ENCODE peak calls at places on chromosomes 3 and 15, in five cellular contexts. One of them, this sample, is unnamed.

GRCh38 chr3:63656791-63657190 is 4.3 kb downstream of the SNTN start:
- DNase-seq in uterus: no peak
- DNase-seq in astrocyte of the spinal cord: peak
- DNase-seq in GM12865: no peak
- DNase-seq in fibroblast of lung: peak
- DNase-seq in this sample: no peak

GRCh38 chr3:9087831-9088413 is 124.7 kb upstream of the RAD18 start:
- DNase-seq in astrocyte of the spinal cord: no peak
- DNase-seq in GM12865: no peak
- DNase-seq in fibroblast of lung: no peak
- DNase-seq in uterus: no peak
- DNase-seq in this sample: no peak

GRCh38 chr15:76253851-76254440 is 57.3 kb downstream of the ETFA start:
- DNase-seq in uterus: no peak
- DNase-seq in astrocyte of the spinal cord: peak
- DNase-seq in GM12865: no peak
- DNase-seq in fibroblast of lung: no peak
- DNase-seq in this sample: no peak

GRCh38 chr3:126982125-126982521 is 792 bp upstream of the PLXNA1 start:
- DNase-seq in GM12865: peak
- DNase-seq in astrocyte of the spinal cord: peak
- DNase-seq in fibroblast of lung: no peak
- DNase-seq in uterus: no peak
- DNase-seq in this sample: no peak

GRCh38 chr3:39276746-39277145 is 3.1 kb downstream of the CX3CR1 start:
- DNase-seq in uterus: no peak
- DNase-seq in astrocyte of the spinal cord: no peak
- DNase-seq in GM12865: no peak
- DNase-seq in fibroblast of lung: no peak
- DNase-seq in this sample: no peak

GRCh38 chr3:47288966-47289910 is 6.5 kb downstream of the KLHL18 start:
- DNase-seq in astrocyte of the spinal cord: no peak
- DNase-seq in uterus: no peak
- DNase-seq in fibroblast of lung: no peak
- DNase-seq in GM12865: no peak
- DNase-seq in this sample: no peak

GRCh38 chr15:87639305-87640011 is 617.1 kb downstream of the NTRK3 start:
- DNase-seq in GM12865: no peak
- DNase-seq in uterus: no peak
- DNase-seq in astrocyte of the spinal cord: peak
- DNase-seq in fibroblast of lung: no peak
- DNase-seq in this sample: no peak

GRCh38 chr15:77992356-77993222 is 84.9 kb downstream of the TBC1D2B start:
- DNase-seq in astrocyte of the spinal cord: no peak
- DNase-seq in uterus: no peak
- DNase-seq in fibroblast of lung: no peak
- DNase-seq in GM12865: no peak
- DNase-seq in this sample: no peak

GRCh38 chr15:26729581-26729980 is 43.3 kb downstream of the GABRB3 start:
- DNase-seq in uterus: no peak
- DNase-seq in fibroblast of lung: no peak
- DNase-seq in astrocyte of the spinal cord: no peak
- DNase-seq in GM12865: no peak
- DNase-seq in this sample: no peak

GRCh38 chr3:113600418-113601185 is 68.2 kb downstream of the SIDT1 start:
- DNase-seq in uterus: no peak
- DNase-seq in fibroblast of lung: no peak
- DNase-seq in astrocyte of the spinal cord: no peak
- DNase-seq in GM12865: no peak
- DNase-seq in this sample: no peak

GRCh38 chr3:190883973-190884832 is 21.7 kb upstream of the GMNC start:
- DNase-seq in GM12865: peak
- DNase-seq in astrocyte of the spinal cord: peak
- DNase-seq in fibroblast of lung: peak
- DNase-seq in uterus: peak
- DNase-seq in this sample: peak

GRCh38 chr15:77623008-77623877 is 9.5 kb downstream of the LINGO1 start:
- DNase-seq in astrocyte of the spinal cord: no peak
- DNase-seq in fibroblast of lung: no peak
- DNase-seq in GM12865: no peak
- DNase-seq in uterus: no peak
- DNase-seq in this sample: no peak

GRCh38 chr3:167882057-167882667 is 146.6 kb downstream of the SERPINI1 start:
- DNase-seq in astrocyte of the spinal cord: peak
- DNase-seq in uterus: no peak
- DNase-seq in fibroblast of lung: peak
- DNase-seq in GM12865: peak
- DNase-seq in this sample: peak

GRCh38 chr15:101578443-101578894 is 73.7 kb downstream of the TM2D3 start:
- DNase-seq in GM12865: peak
- DNase-seq in uterus: no peak
- DNase-seq in fibroblast of lung: no peak
- DNase-seq in astrocyte of the spinal cord: no peak
- DNase-seq in this sample: peak

GRCh38 chr3:194449913-194450312 is 36.9 kb downstream of the ATP13A3 start:
- DNase-seq in GM12865: no peak
- DNase-seq in fibroblast of lung: no peak
- DNase-seq in uterus: no peak
- DNase-seq in astrocyte of the spinal cord: no peak
- DNase-seq in this sample: no peak

GRCh38 chr15:75844629-75845390 is 1.6 kb downstream of the UBE2Q2 start:
- DNase-seq in uterus: no peak
- DNase-seq in fibroblast of lung: no peak
- DNase-seq in GM12865: no peak
- DNase-seq in astrocyte of the spinal cord: no peak
- DNase-seq in this sample: peak

GRCh38 chr3:128328546-128329458 is 137.9 kb downstream of the DNAJB8 start:
- DNase-seq in GM12865: no peak
- DNase-seq in uterus: no peak
- DNase-seq in astrocyte of the spinal cord: no peak
- DNase-seq in fibroblast of lung: no peak
- DNase-seq in this sample: no peak

GRCh38 chr15:78130466-78131294 is 565 bp downstream of the CIB2 start:
- DNase-seq in fibroblast of lung: no peak
- DNase-seq in GM12865: peak
- DNase-seq in astrocyte of the spinal cord: no peak
- DNase-seq in uterus: no peak
- DNase-seq in this sample: no peak

GRCh38 chr3:45946875-45947274 is 3.6 kb downstream of the CXCR6 start:
- DNase-seq in GM12865: no peak
- DNase-seq in astrocyte of the spinal cord: no peak
- DNase-seq in fibroblast of lung: no peak
- DNase-seq in uterus: no peak
- DNase-seq in this sample: no peak

GRCh38 chr3:119664370-119664769 is 4.0 kb upstream of the POPDC2 start:
- DNase-seq in astrocyte of the spinal cord: no peak
- DNase-seq in uterus: no peak
- DNase-seq in GM12865: no peak
- DNase-seq in fibroblast of lung: no peak
- DNase-seq in this sample: no peak

GRCh38 chr15:65530318-65531111 is at the start of gene HACD3:
- DNase-seq in uterus: peak
- DNase-seq in astrocyte of the spinal cord: peak
- DNase-seq in GM12865: peak
- DNase-seq in fibroblast of lung: peak
- DNase-seq in this sample: peak

GRCh38 chr15:65535192-65535591 is 4.9 kb downstream of the HACD3 start:
- DNase-seq in GM12865: no peak
- DNase-seq in astrocyte of the spinal cord: no peak
- DNase-seq in uterus: no peak
- DNase-seq in fibroblast of lung: no peak
- DNase-seq in this sample: no peak

GRCh38 chr15:65532738-65533051 is 2.4 kb downstream of the HACD3 start:
- DNase-seq in fibroblast of lung: peak
- DNase-seq in uterus: no peak
- DNase-seq in astrocyte of the spinal cord: no peak
- DNase-seq in GM12865: peak
- DNase-seq in this sample: no peak

GRCh38 chr15:65529754-65530317 is 427 bp upstream of the HACD3 start:
- DNase-seq in GM12865: peak
- DNase-seq in uterus: no peak
- DNase-seq in fibroblast of lung: peak
- DNase-seq in astrocyte of the spinal cord: no peak
- DNase-seq in this sample: no peak

GRCh38 chr15:65533057-65533752 is 2.9 kb downstream of the HACD3 start:
- DNase-seq in uterus: no peak
- DNase-seq in astrocyte of the spinal cord: no peak
- DNase-seq in GM12865: no peak
- DNase-seq in fibroblast of lung: peak
- DNase-seq in this sample: no peak
- H3K4me3 ChIP-seq in uterus: no peak
- H3K4me3 ChIP-seq in astrocyte of the spinal cord: no peak
- H3K4me3 ChIP-seq in GM12865: no peak
- H3K4me3 ChIP-seq in fibroblast of lung: no peak
- H3K4me3 ChIP-seq in this sample: no peak

GRCh38 chr15:41969851-41970431 is 2.4 kb downstream of the EHD4 start:
- DNase-seq in GM12865: peak
- DNase-seq in astrocyte of the spinal cord: no peak
- DNase-seq in fibroblast of lung: no peak
- DNase-seq in uterus: no peak
- DNase-seq in this sample: peak
- H3K4me3 ChIP-seq in GM12865: peak
- H3K4me3 ChIP-seq in astrocyte of the spinal cord: no peak
- H3K4me3 ChIP-seq in fibroblast of lung: no peak
- H3K4me3 ChIP-seq in uterus: no peak
- H3K4me3 ChIP-seq in this sample: no peak

GRCh38 chr3:69058180-69058946 is 6.2 kb upstream of the TMF1 start:
- DNase-seq in astrocyte of the spinal cord: no peak
- DNase-seq in fibroblast of lung: no peak
- DNase-seq in GM12865: peak
- DNase-seq in uterus: no peak
- DNase-seq in this sample: peak
- H3K4me3 ChIP-seq in astrocyte of the spinal cord: no peak
- H3K4me3 ChIP-seq in fibroblast of lung: no peak
- H3K4me3 ChIP-seq in GM12865: no peak
- H3K4me3 ChIP-seq in uterus: no peak
- H3K4me3 ChIP-seq in this sample: no peak

GRCh38 chr3:14540821-14541385 is 761 bp upstream of the GRIP2 start:
- DNase-seq in uterus: no peak
- DNase-seq in GM12865: no peak
- DNase-seq in fibroblast of lung: no peak
- DNase-seq in astrocyte of the spinal cord: no peak
- DNase-seq in this sample: no peak

GRCh38 chr3:14537590-14538450 is 2.3 kb downstream of the GRIP2 start:
- DNase-seq in uterus: no peak
- DNase-seq in astrocyte of the spinal cord: no peak
- DNase-seq in GM12865: peak
- DNase-seq in fibroblast of lung: no peak
- DNase-seq in this sample: peak

GRCh38 chr3:14538451-14539088 is 1.6 kb downstream of the GRIP2 start:
- DNase-seq in fibroblast of lung: no peak
- DNase-seq in uterus: no peak
- DNase-seq in astrocyte of the spinal cord: no peak
- DNase-seq in GM12865: no peak
- DNase-seq in this sample: no peak

GRCh38 chr3:14540209-14540575 is at the start of gene GRIP2:
- DNase-seq in fibroblast of lung: no peak
- DNase-seq in GM12865: no peak
- DNase-seq in uterus: no peak
- DNase-seq in astrocyte of the spinal cord: no peak
- DNase-seq in this sample: no peak

GRCh38 chr3:14539384-14540208 is 546 bp downstream of the GRIP2 start:
- DNase-seq in astrocyte of the spinal cord: no peak
- DNase-seq in uterus: no peak
- DNase-seq in fibroblast of lung: no peak
- DNase-seq in GM12865: no peak
- DNase-seq in this sample: no peak
- H3K4me3 ChIP-seq in astrocyte of the spinal cord: no peak
- H3K4me3 ChIP-seq in uterus: no peak
- H3K4me3 ChIP-seq in fibroblast of lung: no peak
- H3K4me3 ChIP-seq in GM12865: no peak
- H3K4me3 ChIP-seq in this sample: no peak

GRCh38 chr15:65818927-65819562 is 27.0 kb upstream of the DENND4A start:
- DNase-seq in uterus: no peak
- DNase-seq in astrocyte of the spinal cord: no peak
- DNase-seq in fibroblast of lung: no peak
- DNase-seq in GM12865: peak
- DNase-seq in this sample: peak
- H3K4me3 ChIP-seq in uterus: no peak
- H3K4me3 ChIP-seq in astrocyte of the spinal cord: no peak
- H3K4me3 ChIP-seq in fibroblast of lung: no peak
- H3K4me3 ChIP-seq in GM12865: no peak
- H3K4me3 ChIP-seq in this sample: no peak

GRCh38 chr15:73750951-73751350 is 2.2 kb downstream of the INSYN1 start:
- DNase-seq in GM12865: no peak
- DNase-seq in astrocyte of the spinal cord: no peak
- DNase-seq in uterus: no peak
- DNase-seq in fibroblast of lung: no peak
- DNase-seq in this sample: no peak

GRCh38 chr15:73752817-73753214 is 335 bp downstream of the INSYN1 start:
- DNase-seq in uterus: no peak
- DNase-seq in GM12865: no peak
- DNase-seq in astrocyte of the spinal cord: no peak
- DNase-seq in fibroblast of lung: no peak
- DNase-seq in this sample: no peak

GRCh38 chr15:73751481-73751880 is 1.7 kb downstream of the INSYN1 start:
- DNase-seq in astrocyte of the spinal cord: no peak
- DNase-seq in GM12865: no peak
- DNase-seq in uterus: no peak
- DNase-seq in fibroblast of lung: no peak
- DNase-seq in this sample: no peak

GRCh38 chr15:73753250-73754130 is at the start of gene INSYN1:
- DNase-seq in uterus: no peak
- DNase-seq in astrocyte of the spinal cord: peak
- DNase-seq in fibroblast of lung: peak
- DNase-seq in GM12865: no peak
- DNase-seq in this sample: no peak

GRCh38 chr15:73751896-73752816 is 995 bp downstream of the INSYN1 start:
- DNase-seq in uterus: no peak
- DNase-seq in GM12865: no peak
- DNase-seq in fibroblast of lung: no peak
- DNase-seq in astrocyte of the spinal cord: no peak
- DNase-seq in this sample: no peak
- H3K4me3 ChIP-seq in uterus: peak
- H3K4me3 ChIP-seq in GM12865: no peak
- H3K4me3 ChIP-seq in fibroblast of lung: peak
- H3K4me3 ChIP-seq in astrocyte of the spinal cord: peak
- H3K4me3 ChIP-seq in this sample: no peak

DNA sequence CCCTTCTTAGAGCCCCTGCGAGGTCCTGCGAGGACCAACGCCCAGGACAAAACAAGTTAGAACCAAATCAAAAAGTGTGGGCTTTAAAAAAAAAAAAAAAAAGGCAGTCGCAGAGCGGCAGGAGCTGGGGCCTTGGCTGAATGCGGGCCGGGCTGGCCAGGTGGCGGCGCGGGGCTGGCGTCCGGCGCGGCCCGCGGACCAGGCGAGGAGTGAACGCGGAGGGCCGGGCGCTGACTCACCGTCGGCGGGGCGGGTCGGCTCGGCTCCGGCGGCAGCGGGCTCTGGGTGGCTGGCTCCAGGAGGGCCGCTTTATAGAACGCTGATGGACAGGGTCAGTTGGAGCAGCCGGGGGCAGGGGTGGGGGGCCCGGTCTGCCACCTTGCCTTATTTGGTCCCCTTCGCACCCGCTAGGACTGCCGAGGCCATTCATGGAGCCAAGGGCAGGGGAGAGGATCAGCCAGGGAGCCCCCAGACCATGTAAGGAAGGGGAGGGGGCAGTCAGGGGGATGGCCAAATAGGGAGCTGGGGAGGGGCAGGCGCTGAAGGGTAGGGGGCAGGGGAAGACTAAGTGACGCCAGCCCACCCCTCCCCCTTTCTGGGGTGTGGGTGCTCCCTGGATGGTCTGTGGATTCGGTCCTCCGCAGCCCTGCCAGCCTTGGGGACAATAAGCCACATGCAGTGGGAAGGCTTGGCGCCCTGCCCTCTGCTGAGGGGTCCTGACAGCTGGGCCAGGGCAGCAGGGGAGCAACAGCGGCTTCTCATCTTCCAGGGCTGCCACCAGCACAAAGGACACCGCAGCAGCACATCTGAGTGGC is at the start of gene ACTC1:
- DNase-seq in uterus: peak
- DNase-seq in fibroblast of lung: peak
- DNase-seq in GM12865: no peak
- DNase-seq in astrocyte of the spinal cord: peak
- DNase-seq in this sample: no peak
- H3K4me3 ChIP-seq in uterus: no peak
- H3K4me3 ChIP-seq in fibroblast of lung: peak
- H3K4me3 ChIP-seq in GM12865: no peak
- H3K4me3 ChIP-seq in astrocyte of the spinal cord: peak
- H3K4me3 ChIP-seq in this sample: no peak